ENCODE peak calls at places on chromosomes 12 and 14, in four cellular contexts. V is thoracic aorta, I is body of pancreas, D is A549. F is an unnamed sample. For H3K9me3, the result is how much of the 10 kb centered on the place peaks cover.

GRCh38 chr14:30957813-30958370 is 67.6 kb upstream of the AP4S1 start:
- DNase-seq in V (no peak), I (peak), D (no peak), F (no peak)

GRCh38 chr12:52391618-52392002 is 6.2 kb upstream of the KRT84 start:
- DNase-seq in V (no peak), I (peak), D (peak), F (no peak)

GRCh38 chr12:40158592-40159111 is 52.8 kb upstream of the SLC2A13 start:
- DNase-seq in V (no peak), I (no peak), D (no peak), F (no peak)

GRCh38 chr12:113479578-113480335 is 8.1 kb upstream of the LHX5 start:
- DNase-seq in V (no peak), I (peak), D (no peak), F (no peak)

GRCh38 chr12:32446306-32447119 is 47.2 kb downstream of the FGD4 start:
- DNase-seq in V (no peak), I (no peak), D (no peak), F (peak)

GRCh38 chr12:23236056-23236455 is 611.1 kb downstream of the ETNK1 start:
- DNase-seq in V (no peak), I (no peak), D (no peak), F (no peak)

GRCh38 chr14:88546621-88547385 is 8.0 kb downstream of the PTPN21 start:
- DNase-seq in V (no peak), I (no peak), D (no peak), F (no peak)

GRCh38 chr14:59787045-59787674 is 83.4 kb downstream of the RTN1 start:
- DNase-seq in V (no peak), I (no peak), D (no peak), F (no peak)

GRCh38 chr12:118058881-118059644 is 1.9 kb downstream of the WSB2 start:
- DNase-seq in V (no peak), I (no peak), D (no peak), F (no peak)

GRCh38 chr12:124656214-124656516 is 88.8 kb upstream of the NCOR2 start:
- DNase-seq in V (no peak), I (no peak), D (no peak), F (no peak)

GRCh38 chr14:55285048-55285652 is 13.9 kb downstream of the FBXO34 start:
- DNase-seq in V (no peak), I (no peak), D (no peak), F (no peak)

GRCh38 chr12:94516985-94517384 is 57.3 kb upstream of the CEP83 start:
- DNase-seq in V (no peak), I (no peak), D (no peak), F (no peak)

GRCh38 chr12:63047146-63047545 is 103.9 kb downstream of the AVPR1A start:
- DNase-seq in V (no peak), I (no peak), D (no peak), F (no peak)

GRCh38 chr12:23655884-23656283 is 293.6 kb downstream of the SOX5 start:
- DNase-seq in V (no peak), I (no peak), D (no peak), F (no peak)

GRCh38 chr14:92685784-92686355 is 62.6 kb downstream of the LGMN start:
- DNase-seq in V (no peak), I (no peak), D (no peak), F (no peak)

GRCh38 chr14:101755591-101756324 is 5.8 kb upstream of the PPP2R5C start:
- DNase-seq in V (no peak), I (no peak), D (no peak), F (no peak)

GRCh38 chr12:29012673-29013072 is 136.4 kb upstream of the FAR2 start:
- DNase-seq in V (no peak), I (no peak), D (no peak), F (no peak)

GRCh38 chr12:7460375-7461259 is 16.7 kb upstream of the CD163L1 start:
- DNase-seq in V (no peak), I (peak), D (peak), F (peak)

GRCh38 chr12:52440821-52441319 is 6.7 kb upstream of the KRT75 start:
- DNase-seq in V (no peak), I (no peak), D (peak), F (peak)

GRCh38 chr12:69527506-69528272 is 57.5 kb downstream of the FRS2 start:
- DNase-seq in V (no peak), I (no peak), D (no peak), F (peak)

GRCh38 chr12:99097170-99097569 is 452.1 kb downstream of the APAF1 start:
- DNase-seq in V (no peak), I (no peak), D (no peak), F (no peak)

GRCh38 chr12:97386133-97386581 is 76.4 kb upstream of the RMST start:
- DNase-seq in V (no peak), I (peak), D (no peak), F (no peak)

GRCh38 chr14:51860836-51861583 is 598 bp downstream of the GNG2 start:
- DNase-seq in V (no peak), I (no peak), D (no peak), F (no peak)

GRCh38 chr12:58106185-58106584 is 164.8 kb downstream of the ATP23 start:
- DNase-seq in V (no peak), I (no peak), D (no peak), F (no peak)

GRCh38 chr14:27506272-27506671 is 908.4 kb upstream of the NOVA1 start:
- DNase-seq in V (no peak), I (no peak), D (no peak), F (no peak)

GRCh38 chr12:88519802-88520435 is 60.4 kb downstream of the KITLG start:
- DNase-seq in V (no peak), I (no peak), D (no peak), F (no peak)

GRCh38 chr12:127987199-127987901 is 279.6 kb upstream of the TMEM132C start:
- DNase-seq in V (no peak), I (no peak), D (no peak), F (no peak)

GRCh38 chr14:76782885-76783566 is 21.8 kb downstream of the VASH1 start:
- DNase-seq in V (no peak), I (no peak), D (no peak), F (no peak)

GRCh38 chr12:74626397-74626796 is 88.8 kb downstream of the ATXN7L3B start:
- DNase-seq in V (no peak), I (no peak), D (no peak), F (no peak)

GRCh38 chr12:131950182-131950913 is 606 bp downstream of the EP400 start:
- DNase-seq in V (no peak), I (no peak), D (no peak), F (no peak)

GRCh38 chr14:89690139-89690538 is 264.4 kb downstream of the EFCAB11 start:
- DNase-seq in V (no peak), I (no peak), D (no peak), F (no peak)
- H3K9me3 ChIP-seq in V (under half), I (under half), D (under half), F (under half)

GRCh38 chr14:23623962-23624361 is 12.2 kb upstream of the DHRS2 start:
- DNase-seq in V (no peak), I (no peak), D (no peak), F (no peak)
- H3K9me3 ChIP-seq in V (under half), I (under half), D (under half), F (under half)

GRCh38 chr12:133203344-133204263 is 22.3 kb downstream of the ZNF268 start:
- DNase-seq in V (no peak), I (no peak), D (peak), F (no peak)
- H3K9me3 ChIP-seq in V (half or more), I (under half), D (half or more), F (half or more)

GRCh38 chr14:105943973-105944602 is 417.7 kb downstream of the TMEM121 start:
- DNase-seq in V (no peak), I (no peak), D (no peak), F (no peak)
- H3K9me3 ChIP-seq in V (under half), I (under half), D (under half), F (under half)

DNA sequence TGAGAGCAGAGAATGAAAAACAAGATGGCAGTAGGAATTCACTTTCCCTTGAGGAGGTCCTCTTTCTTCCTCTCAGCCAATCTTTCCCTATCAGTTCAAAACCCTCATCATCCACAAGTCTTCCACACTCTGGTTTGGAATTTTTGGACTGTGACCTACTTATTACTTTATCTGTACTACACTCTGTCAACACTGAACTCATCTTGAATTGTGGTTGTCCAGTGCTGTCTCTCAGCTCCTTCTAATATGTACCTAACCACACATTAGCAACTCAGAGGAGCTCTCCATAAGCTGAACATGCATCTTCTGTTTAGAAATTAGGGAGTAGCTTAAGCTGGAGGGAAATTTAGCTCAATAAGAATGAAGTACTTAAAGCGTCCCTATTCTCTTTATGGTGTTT is 34.9 kb downstream of the SLC38A1 start:
- DNase-seq in V (no peak), I (no peak), D (no peak), F (no peak)
- H3K9me3 ChIP-seq in V (under half), I (under half), D (under half), F (under half)

DNA sequence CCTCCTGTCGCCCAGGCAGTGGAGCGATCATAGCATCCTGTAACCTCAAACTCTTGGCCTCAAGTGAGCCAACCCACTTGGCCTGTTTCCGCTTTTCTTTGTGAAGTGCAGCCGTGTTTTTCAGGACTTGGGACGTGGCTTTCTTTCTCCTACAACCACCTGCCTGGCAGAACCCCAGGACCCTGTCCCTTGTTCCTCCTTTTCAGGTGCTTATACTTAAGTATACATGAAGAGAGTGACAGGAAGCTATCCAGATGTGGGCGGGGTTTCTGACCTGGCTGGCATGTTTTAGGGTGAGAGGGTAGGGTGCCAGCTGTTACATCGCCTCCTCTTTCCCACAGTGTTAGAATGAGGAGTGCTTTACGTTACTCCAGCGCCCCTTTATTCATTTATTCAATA is 684 bp downstream of the ZNF140 start:
- DNase-seq in V (no peak), I (peak), D (no peak), F (peak)
- H3K9me3 ChIP-seq in V (half or more), I (under half), D (half or more), F (half or more)

DNA sequence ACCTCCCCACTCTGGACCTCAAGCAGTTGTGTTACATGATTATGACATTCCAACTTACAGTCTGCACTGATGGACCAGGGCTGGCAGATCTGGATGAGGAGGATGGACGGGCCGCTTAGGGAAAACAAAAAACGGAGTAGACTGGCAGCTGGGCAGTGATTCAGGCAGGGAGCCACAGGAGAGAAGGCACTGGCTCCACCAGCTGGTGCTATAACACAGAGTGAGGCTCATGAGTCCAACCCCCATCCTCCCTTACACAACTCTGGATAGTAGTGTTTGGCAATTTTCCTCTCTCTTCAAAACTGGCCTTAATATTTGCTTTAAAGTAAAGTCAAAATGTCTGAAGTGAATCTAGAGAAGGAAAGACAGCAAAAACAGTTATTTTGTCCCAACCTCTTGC is 9.7 kb upstream of the RIC8B start:
- DNase-seq in V (no peak), I (no peak), D (peak), F (no peak)
- H3K9me3 ChIP-seq in V (under half), I (under half), D (under half), F (under half)

F was measured in PC-9.